ENCODE peak calls at places on chromosomes 2 and 18, in ten cellular contexts. I is HT1080; O is AG09309; T is stimulated activated CD4-positive, alpha-beta T cell treated with anti-CD3 and anti-CD28 coated beads, Interleukin-12 subunit alpha, Interleukin-12 subunit beta, amount 100 ng/mL, for 48 hours; P is activated CD4-positive, alpha-beta memory T cell treated with anti-CD3 and anti-CD28 coated beads for 36 hours; N is HS-5; Y is kidney tubule cell; U is left lung; J is AG08396; Z is natural killer cell treated with Interleukin-12 subunit alpha and Interleukin-12 subunit beta and Interleukin-15 and Interleukin-18, amount 100 ng/mL, for 72 hours. K is an unnamed sample.

GRCh38 chr2:168912466-168913170 is 11.5 kb downstream of the G6PC2 start:
- DNase-seq in O (no peak), P (no peak), N (no peak), Z (no peak), T (no peak), Y (peak), U (no peak), J (peak), I (peak), K (peak)

GRCh38 chr2:159076233-159076632 is 107.8 kb downstream of the TANC1 start:
- DNase-seq in Y (no peak), O (no peak), I (peak), T (no peak), J (peak), P (no peak), N (peak), U (no peak), Z (no peak), K (peak)

GRCh38 chr18:49167084-49167483 is 216.3 kb upstream of the SMAD7 start:
- DNase-seq in P (no peak), Y (no peak), Z (no peak), O (no peak), T (no peak), N (no peak), J (no peak), I (no peak), U (no peak), K (no peak)

GRCh38 chr2:179877601-179878364 is 16.4 kb upstream of the ZNF385B start:
- DNase-seq in N (no peak), O (no peak), I (no peak), Z (no peak), Y (no peak), U (no peak), T (no peak), J (no peak), P (no peak), K (no peak)

GRCh38 chr2:8729939-8730338 is 48.1 kb downstream of the ID2 start:
- DNase-seq in U (peak), O (no peak), I (no peak), P (no peak), N (no peak), Y (no peak), J (peak), Z (no peak), T (no peak), K (no peak)

GRCh38 chr2:236969767-236970655 is 115.7 kb upstream of the COPS8 start:
- DNase-seq in O (no peak), U (no peak), P (peak), J (no peak), I (no peak), T (no peak), Y (peak), N (no peak), Z (no peak), K (no peak)

GRCh38 chr2:160238392-160238791 is 38.3 kb upstream of the ITGB6 start:
- DNase-seq in O (no peak), N (no peak), T (no peak), J (no peak), Y (peak), P (no peak), U (no peak), Z (no peak), I (no peak), K (no peak)

GRCh38 chr2:127633556-127634065 is 12.3 kb upstream of the GPR17 start:
- DNase-seq in O (no peak), U (no peak), Z (no peak), T (no peak), P (no peak), N (no peak), I (no peak), J (no peak), Y (no peak), K (no peak)

GRCh38 chr2:240505946-240506345 is 51.8 kb downstream of the ANKMY1 start:
- DNase-seq in I (no peak), T (no peak), U (no peak), O (no peak), J (no peak), N (no peak), Z (no peak), P (no peak), Y (no peak), K (no peak)

GRCh38 chr2:200104015-200104414 is 148.6 kb downstream of the MAIP1 start:
- DNase-seq in Y (peak), J (peak), N (peak), O (no peak), Z (no peak), T (no peak), I (peak), P (no peak), U (no peak), K (peak)

GRCh38 chr2:164142755-164143154 is 406.9 kb upstream of the FIGN start:
- DNase-seq in T (no peak), J (no peak), U (no peak), N (no peak), O (no peak), I (no peak), Y (no peak), P (no peak), Z (no peak), K (no peak)

GRCh38 chr2:204550738-204551137 is 5.5 kb downstream of the PARD3B start:
- DNase-seq in T (no peak), N (peak), U (no peak), J (peak), O (peak), Y (peak), Z (no peak), P (no peak), I (peak), K (no peak)

GRCh38 chr2:121965666-121966065 is 210.2 kb downstream of the TSN start:
- DNase-seq in O (no peak), N (no peak), Z (no peak), Y (no peak), J (no peak), I (no peak), T (no peak), U (no peak), P (no peak), K (no peak)

GRCh38 chr2:237485844-237486243 is 1.2 kb upstream of the MLPH start:
- DNase-seq in U (no peak), J (no peak), P (no peak), O (no peak), N (no peak), T (no peak), I (no peak), Y (no peak), Z (no peak), K (no peak)

GRCh38 chr2:219472629-219473187 is 26.0 kb upstream of the GMPPA start:
- DNase-seq in I (no peak), N (no peak), J (no peak), P (no peak), U (no peak), T (no peak), Y (no peak), Z (no peak), O (no peak), K (no peak)

GRCh38 chr2:37692731-37693130 is 21.3 kb upstream of the CDC42EP3 start:
- DNase-seq in P (no peak), U (no peak), O (no peak), N (no peak), Z (no peak), J (no peak), I (no peak), T (no peak), Y (no peak), K (no peak)

GRCh38 chr2:10891391-10891790 is 20.3 kb upstream of the KCNF1 start:
- DNase-seq in Z (no peak), T (no peak), J (no peak), N (no peak), P (no peak), Y (no peak), O (no peak), U (no peak), I (no peak), K (no peak)

GRCh38 chr2:155600914-155601760 is 731.4 kb downstream of the NR4A2 start:
- DNase-seq in O (no peak), N (no peak), I (no peak), Y (no peak), P (no peak), J (no peak), T (no peak), Z (no peak), U (no peak), K (no peak)

GRCh38 chr2:73033142-73033765 is 38.3 kb downstream of the SFXN5 start:
- DNase-seq in I (no peak), U (no peak), P (no peak), Z (no peak), J (no peak), T (no peak), N (no peak), O (no peak), Y (peak), K (no peak)

GRCh38 chr2:199798881-199799580 is 52.0 kb downstream of the FTCDNL1 start:
- DNase-seq in U (no peak), J (no peak), N (no peak), Z (no peak), O (no peak), I (peak), P (no peak), Y (peak), T (no peak), K (no peak)

GRCh38 chr18:32277492-32277988 is 87.7 kb downstream of the MEP1B start:
- DNase-seq in P (no peak), T (no peak), I (no peak), O (no peak), N (no peak), Y (no peak), Z (no peak), U (no peak), J (no peak), K (no peak)

GRCh38 chr2:24994325-24994724 is 22.6 kb upstream of the DNAJC27 start:
- DNase-seq in T (no peak), Z (no peak), N (no peak), J (no peak), Y (no peak), O (no peak), U (no peak), I (no peak), P (no peak), K (no peak)

GRCh38 chr2:148645925-148646559 is 1.5 kb downstream of the EPC2 start:
- DNase-seq in Y (peak), J (peak), T (peak), Z (peak), P (peak), I (peak), O (peak), U (no peak), N (peak), K (peak)

GRCh38 chr2:2823061-2823753 is 492.1 kb upstream of the MYT1L start:
- DNase-seq in Y (no peak), N (no peak), I (peak), T (no peak), J (no peak), Z (no peak), O (no peak), U (no peak), P (no peak), K (no peak)

GRCh38 chr2:37827911-37828411 is 97.1 kb upstream of the RMDN2 start:
- DNase-seq in T (no peak), J (peak), Y (peak), I (peak), O (peak), N (peak), Z (no peak), P (no peak), U (no peak), K (peak)

GRCh38 chr2:37084797-37085196 is 479 bp downstream of the GPATCH11 start:
- DNase-seq in T (no peak), O (no peak), J (no peak), Y (no peak), I (no peak), U (no peak), P (no peak), N (no peak), Z (no peak), K (no peak)

GRCh38 chr18:2547477-2548087 is 23.7 kb downstream of the METTL4 start:
- DNase-seq in Y (peak), J (peak), I (peak), Z (no peak), U (no peak), P (no peak), T (no peak), O (no peak), N (no peak), K (peak)